ENCODE peak calls at places on chromosomes 11 and 22, in seven cellular contexts. One of them, this sample, is unnamed.
A peak's percentile ranks its signal among the peaks of the same experiment; 100 is the strongest.

GRCh38 chr11:66467034-66467659 is 442 bp downstream of the PELI3 start:
- DNase-seq in A549: peak; percentile 30
- DNase-seq in WTC11: peak; percentile 57
- DNase-seq in endothelial cell of umbilical vein: peak; percentile 19
- DNase-seq in K562: peak; percentile 51
- DNase-seq in HepG2: no peak
- DNase-seq in HCT116: no peak
- DNase-seq in this sample: peak; percentile 54

GRCh38 chr22:36931446-36931845 is 18.0 kb downstream of the CSF2RB start:
- DNase-seq in HCT116: no peak
- DNase-seq in HepG2: no peak
- DNase-seq in WTC11: no peak
- DNase-seq in A549: no peak
- DNase-seq in endothelial cell of umbilical vein: no peak
- DNase-seq in K562: no peak
- DNase-seq in this sample: no peak

GRCh38 chr11:94968334-94968958 is 4.9 kb downstream of the CWC15 start:
- DNase-seq in A549: peak; percentile 13
- DNase-seq in HCT116: no peak
- DNase-seq in K562: no peak
- DNase-seq in endothelial cell of umbilical vein: peak; percentile 27
- DNase-seq in HepG2: peak; percentile 27
- DNase-seq in WTC11: no peak
- DNase-seq in this sample: peak; percentile 45

GRCh38 chr11:8384199-8384821 is 120.6 kb upstream of the LMO1 start:
- DNase-seq in HCT116: no peak
- DNase-seq in HepG2: no peak
- DNase-seq in K562: peak; percentile 46
- DNase-seq in WTC11: peak; percentile 68
- DNase-seq in A549: peak; percentile 22
- DNase-seq in endothelial cell of umbilical vein: peak; percentile 9
- DNase-seq in this sample: peak; percentile 50

GRCh38 chr11:61173456-61173855 is 12.2 kb upstream of the VPS37C start:
- DNase-seq in WTC11: no peak
- DNase-seq in HepG2: peak; percentile 41
- DNase-seq in endothelial cell of umbilical vein: peak; percentile 21
- DNase-seq in A549: peak; percentile 49
- DNase-seq in HCT116: no peak
- DNase-seq in K562: peak; percentile 57
- DNase-seq in this sample: peak; percentile 56

GRCh38 chr11:65440831-65441499 is 18.4 kb downstream of the NEAT1 start:
- DNase-seq in HepG2: no peak
- DNase-seq in WTC11: no peak
- DNase-seq in endothelial cell of umbilical vein: peak; percentile 48
- DNase-seq in A549: peak; percentile 38
- DNase-seq in HCT116: no peak
- DNase-seq in K562: peak; percentile 20
- DNase-seq in this sample: no peak

GRCh38 chr11:28632338-28632737 is 524.1 kb downstream of the METTL15 start:
- DNase-seq in endothelial cell of umbilical vein: no peak
- DNase-seq in K562: no peak
- DNase-seq in WTC11: no peak
- DNase-seq in HCT116: no peak
- DNase-seq in A549: peak; percentile 52
- DNase-seq in HepG2: no peak
- DNase-seq in this sample: no peak

GRCh38 chr11:36487619-36488018 is 22.5 kb downstream of the TRAF6 start:
- DNase-seq in HCT116: no peak
- DNase-seq in HepG2: no peak
- DNase-seq in WTC11: no peak
- DNase-seq in A549: no peak
- DNase-seq in endothelial cell of umbilical vein: peak; percentile 63
- DNase-seq in K562: no peak
- DNase-seq in this sample: no peak

GRCh38 chr22:50309601-50309991 is 2.1 kb upstream of the PLXNB2 start:
- DNase-seq in K562: no peak
- DNase-seq in WTC11: no peak
- DNase-seq in endothelial cell of umbilical vein: no peak
- DNase-seq in A549: no peak
- DNase-seq in HepG2: no peak
- DNase-seq in HCT116: no peak
- DNase-seq in this sample: peak; percentile 83

GRCh38 chr11:131145806-131146205 is 224.6 kb upstream of the NTM start:
- DNase-seq in K562: no peak
- DNase-seq in WTC11: no peak
- DNase-seq in HepG2: no peak
- DNase-seq in endothelial cell of umbilical vein: no peak
- DNase-seq in A549: no peak
- DNase-seq in HCT116: no peak
- DNase-seq in this sample: no peak

DNA sequence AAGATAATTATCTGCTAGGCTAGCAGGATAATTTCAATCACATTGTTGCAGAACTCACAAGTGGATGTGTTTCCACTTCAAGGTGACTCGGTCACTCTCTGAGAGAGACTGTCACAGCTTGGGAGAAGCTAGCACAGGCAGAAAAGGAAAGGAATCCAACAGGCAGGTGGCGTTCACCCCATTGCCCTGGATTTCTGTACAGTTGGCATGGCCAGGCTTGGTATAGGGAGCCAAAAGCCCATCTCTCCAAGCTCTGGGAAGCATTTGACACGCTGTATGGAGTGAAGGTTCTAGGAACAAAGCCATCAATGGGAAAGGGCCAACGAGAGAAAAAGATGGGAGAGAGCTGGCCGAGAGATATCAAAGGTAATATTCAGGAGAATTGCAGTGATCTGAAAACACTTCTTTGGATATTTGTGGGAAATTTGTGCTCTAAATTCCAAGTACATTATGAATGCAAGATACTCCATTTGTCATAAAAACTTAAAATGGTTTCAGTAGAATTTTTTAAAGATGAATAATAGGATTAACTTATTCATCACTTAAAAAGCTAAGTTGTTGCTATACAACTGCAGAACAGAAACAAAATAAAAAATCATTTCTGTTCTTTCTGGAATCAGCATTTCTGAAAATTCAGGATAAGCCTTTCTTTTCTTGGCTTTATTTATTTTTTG is 223.5 kb upstream of the NTM start:
- DNase-seq in WTC11: no peak
- DNase-seq in endothelial cell of umbilical vein: no peak
- DNase-seq in A549: no peak
- DNase-seq in K562: no peak
- DNase-seq in HepG2: no peak
- DNase-seq in HCT116: no peak
- DNase-seq in this sample: no peak
- TF ChIP-seq MAX in WTC11: no peak
- TF ChIP-seq MAX in endothelial cell of umbilical vein: no peak
- TF ChIP-seq MAX in A549: no peak
- TF ChIP-seq MAX in K562: no peak
- TF ChIP-seq MAX in HepG2: no peak
- TF ChIP-seq MAX in HCT116: no peak
- TF ChIP-seq MAX in this sample: no peak

GRCh38 chr11:101944896-101945295 is 28.6 kb upstream of the ANGPTL5 start:
- DNase-seq in endothelial cell of umbilical vein: no peak
- DNase-seq in A549: no peak
- DNase-seq in HCT116: no peak
- DNase-seq in HepG2: no peak
- DNase-seq in WTC11: no peak
- DNase-seq in K562: no peak
- DNase-seq in this sample: no peak

GRCh38 chr11:101949846-101950245 is 33.5 kb upstream of the ANGPTL5 start:
- DNase-seq in A549: no peak
- DNase-seq in K562: no peak
- DNase-seq in HCT116: no peak
- DNase-seq in endothelial cell of umbilical vein: no peak
- DNase-seq in WTC11: no peak
- DNase-seq in HepG2: no peak
- DNase-seq in this sample: no peak

DNA sequence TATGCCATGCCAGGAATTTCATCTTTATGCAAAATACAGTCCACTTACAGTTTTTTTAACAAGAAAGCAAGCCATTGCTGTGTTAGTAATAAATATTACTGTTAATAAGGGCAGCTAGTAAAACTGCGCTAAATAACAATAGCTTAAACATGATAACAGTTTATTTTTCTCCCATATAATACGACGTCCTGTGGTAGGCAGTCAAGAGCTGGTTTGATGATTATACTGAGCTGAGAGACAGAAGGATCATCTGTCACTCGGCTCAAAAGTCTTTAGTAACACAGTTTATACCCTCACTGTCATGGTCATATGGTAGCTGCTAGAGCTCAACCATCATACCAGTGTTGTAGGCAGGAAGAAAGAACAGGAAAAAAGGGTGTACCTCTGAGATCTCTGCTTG is 29.1 kb upstream of the ANGPTL5 start:
- DNase-seq in WTC11: no peak
- DNase-seq in K562: no peak
- DNase-seq in A549: no peak
- DNase-seq in HepG2: no peak
- DNase-seq in HCT116: no peak
- DNase-seq in endothelial cell of umbilical vein: no peak
- DNase-seq in this sample: no peak
- TF ChIP-seq CTCF in WTC11: no peak
- TF ChIP-seq CTCF in K562: no peak
- TF ChIP-seq CTCF in A549: no peak
- TF ChIP-seq CTCF in HepG2: no peak
- TF ChIP-seq CTCF in HCT116: no peak
- TF ChIP-seq CTCF in endothelial cell of umbilical vein: no peak
- TF ChIP-seq CTCF in this sample: no peak

GRCh38 chr22:41381329-41382097 is at the start of gene TEF:
- DNase-seq in HepG2: peak; percentile 97
- DNase-seq in HCT116: peak; percentile 95
- DNase-seq in A549: peak; percentile 97
- DNase-seq in K562: peak; percentile 96
- DNase-seq in endothelial cell of umbilical vein: peak; percentile 98
- DNase-seq in WTC11: peak; percentile 99
- DNase-seq in this sample: peak; percentile 98

GRCh38 chr22:41380993-41381328 is 781 bp upstream of the TEF start:
- DNase-seq in WTC11: no peak
- DNase-seq in K562: peak; percentile 80
- DNase-seq in endothelial cell of umbilical vein: peak; percentile 62
- DNase-seq in HCT116: peak; percentile 67
- DNase-seq in A549: peak; percentile 48
- DNase-seq in HepG2: peak; percentile 83
- DNase-seq in this sample: no peak

GRCh38 chr22:41383085-41383484 is 1.3 kb downstream of the TEF start:
- DNase-seq in HepG2: no peak
- DNase-seq in A549: no peak
- DNase-seq in endothelial cell of umbilical vein: no peak
- DNase-seq in K562: no peak
- DNase-seq in WTC11: no peak
- DNase-seq in HCT116: no peak
- DNase-seq in this sample: no peak

GRCh38 chr22:41382610-41383009 is 868 bp downstream of the TEF start:
- DNase-seq in WTC11: no peak
- DNase-seq in A549: no peak
- DNase-seq in K562: no peak
- DNase-seq in HCT116: no peak
- DNase-seq in endothelial cell of umbilical vein: no peak
- DNase-seq in HepG2: no peak
- DNase-seq in this sample: no peak

DNA sequence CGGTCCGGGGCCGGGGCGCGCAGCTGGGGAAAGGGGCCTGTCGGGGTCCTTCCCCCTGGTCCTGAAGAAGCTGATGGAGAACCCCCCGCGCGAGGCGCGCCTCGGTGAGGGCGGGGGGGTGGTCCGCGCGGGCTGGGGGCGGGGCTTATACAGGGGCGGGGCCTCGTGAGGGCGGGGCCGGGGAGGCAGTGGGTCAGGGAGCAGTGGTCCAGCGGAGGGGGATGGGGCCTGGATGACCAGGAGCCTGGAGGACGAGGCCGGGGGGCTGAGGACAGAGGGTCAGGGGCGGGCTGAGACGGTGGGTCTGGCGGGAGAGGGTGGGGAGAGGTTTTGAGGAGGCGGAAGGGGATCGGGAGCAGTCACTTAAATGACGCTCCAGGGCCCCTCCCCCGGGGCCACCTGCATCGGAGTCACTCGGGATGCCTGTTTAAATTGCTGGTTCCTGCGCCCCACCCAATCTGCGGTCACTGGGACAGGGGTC is 396 bp downstream of the TEF start:
- DNase-seq in endothelial cell of umbilical vein: no peak
- DNase-seq in WTC11: peak; percentile 70
- DNase-seq in A549: peak; percentile 29
- DNase-seq in K562: peak; percentile 51
- DNase-seq in HepG2: no peak
- DNase-seq in HCT116: no peak
- DNase-seq in this sample: no peak
- TF ChIP-seq MAX in endothelial cell of umbilical vein: no peak
- TF ChIP-seq MAX in WTC11: no peak
- TF ChIP-seq MAX in A549: no peak
- TF ChIP-seq MAX in K562: no peak
- TF ChIP-seq MAX in HepG2: no peak
- TF ChIP-seq MAX in HCT116: no peak
- TF ChIP-seq MAX in this sample: no peak

DNA sequence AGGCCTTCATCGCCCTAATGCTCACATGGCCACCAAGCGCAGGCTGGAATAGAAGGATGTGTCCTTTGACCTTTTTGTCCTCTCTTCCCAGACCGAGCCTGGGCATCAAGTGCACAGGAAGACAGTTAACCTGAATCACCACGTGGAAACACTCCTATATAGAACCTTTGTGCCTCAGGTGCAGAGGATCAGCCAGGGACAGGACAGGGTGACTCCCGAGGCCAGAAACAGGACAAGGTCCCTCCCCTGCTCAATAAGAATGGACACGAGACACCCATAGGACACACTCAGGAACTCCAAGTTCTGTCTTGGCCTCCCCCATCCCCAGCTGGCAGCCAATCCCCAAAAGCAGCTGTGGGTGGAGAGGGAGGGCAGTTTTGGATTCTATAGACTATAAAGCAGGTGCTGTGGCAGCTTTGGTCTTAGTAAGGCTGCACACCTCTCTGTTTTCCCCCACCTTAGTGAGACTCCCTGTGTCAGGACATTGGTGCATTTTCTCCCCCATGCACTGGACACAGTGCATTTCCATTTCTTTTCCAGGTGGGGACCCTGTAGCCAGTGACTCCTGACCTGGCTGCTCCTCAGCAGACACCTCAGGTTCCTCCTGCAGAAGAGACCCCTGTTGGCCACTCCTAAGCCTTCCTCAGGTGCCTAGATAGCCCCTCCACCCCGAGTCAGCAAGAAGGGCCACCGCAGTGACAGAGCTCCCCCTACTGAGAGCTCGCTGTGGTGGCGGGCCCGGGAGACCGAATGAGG is 43.6 kb upstream of the POU2AF1 start:
- DNase-seq in HCT116: peak; percentile 37
- DNase-seq in A549: peak; percentile 55
- DNase-seq in endothelial cell of umbilical vein: no peak
- DNase-seq in K562: peak; percentile 59
- DNase-seq in HepG2: peak; percentile 82
- DNase-seq in WTC11: peak; percentile 87
- DNase-seq in this sample: peak; percentile 73
- TF ChIP-seq CTCF in HCT116: peak; percentile 88
- TF ChIP-seq CTCF in A549: peak; percentile 59
- TF ChIP-seq CTCF in endothelial cell of umbilical vein: peak; percentile 60
- TF ChIP-seq CTCF in K562: peak; percentile 80
- TF ChIP-seq CTCF in HepG2: peak; percentile 100
- TF ChIP-seq CTCF in WTC11: peak; percentile 70
- TF ChIP-seq CTCF in this sample: peak; percentile 96

This sample was measured in NB4.